ENCODE peak calls at places on chromosomes 16 and 17, in nine cellular contexts. One of them, this sample, is unnamed.

GRCh38 chr17:37361543-37361942 is 14.2 kb upstream of the C17orf78 start:
- DNase-seq in foreskin fibroblast: peak; percentile 8
- DNase-seq in OCI-LY7: no peak
- DNase-seq in retinal pigment epithelial cell: no peak
- DNase-seq in tibial artery: no peak
- DNase-seq in fibroblast of pulmonary artery: no peak
- DNase-seq in HL-60: no peak
- DNase-seq in mesothelial cell of epicardium: no peak
- DNase-seq in upper lobe of left lung: no peak
- DNase-seq in this sample: no peak

GRCh38 chr16:80852261-80852872 is 48.0 kb upstream of the CDYL2 start:
- DNase-seq in foreskin fibroblast: peak; percentile 46
- DNase-seq in OCI-LY7: peak; percentile 31
- DNase-seq in retinal pigment epithelial cell: no peak
- DNase-seq in tibial artery: no peak
- DNase-seq in fibroblast of pulmonary artery: peak; percentile 49
- DNase-seq in HL-60: peak; percentile 4
- DNase-seq in mesothelial cell of epicardium: no peak
- DNase-seq in upper lobe of left lung: no peak
- DNase-seq in this sample: peak; percentile 23

GRCh38 chr16:74896389-74897370 is 88.2 kb downstream of the WDR59 start:
- DNase-seq in foreskin fibroblast: peak; percentile 74
- DNase-seq in OCI-LY7: no peak
- DNase-seq in retinal pigment epithelial cell: peak; percentile 23
- DNase-seq in tibial artery: no peak
- DNase-seq in fibroblast of pulmonary artery: peak; percentile 42
- DNase-seq in HL-60: no peak
- DNase-seq in mesothelial cell of epicardium: no peak
- DNase-seq in upper lobe of left lung: no peak
- DNase-seq in this sample: no peak

GRCh38 chr16:80175011-80175410 is 365.8 kb upstream of the DYNLRB2 start:
- DNase-seq in foreskin fibroblast: no peak
- DNase-seq in OCI-LY7: no peak
- DNase-seq in retinal pigment epithelial cell: no peak
- DNase-seq in tibial artery: no peak
- DNase-seq in fibroblast of pulmonary artery: no peak
- DNase-seq in HL-60: no peak
- DNase-seq in mesothelial cell of epicardium: no peak
- DNase-seq in upper lobe of left lung: no peak
- DNase-seq in this sample: no peak

GRCh38 chr17:17079336-17079735 is 37.1 kb downstream of the MPRIP start:
- DNase-seq in foreskin fibroblast: no peak
- DNase-seq in OCI-LY7: no peak
- DNase-seq in retinal pigment epithelial cell: no peak
- DNase-seq in tibial artery: peak; percentile 43
- DNase-seq in fibroblast of pulmonary artery: no peak
- DNase-seq in HL-60: no peak
- DNase-seq in mesothelial cell of epicardium: no peak
- DNase-seq in upper lobe of left lung: no peak
- DNase-seq in this sample: no peak

GRCh38 chr16:11633113-11633512 is 35.1 kb upstream of the SNN start:
- DNase-seq in foreskin fibroblast: no peak
- DNase-seq in OCI-LY7: no peak
- DNase-seq in retinal pigment epithelial cell: no peak
- DNase-seq in tibial artery: no peak
- DNase-seq in fibroblast of pulmonary artery: no peak
- DNase-seq in HL-60: no peak
- DNase-seq in mesothelial cell of epicardium: no peak
- DNase-seq in upper lobe of left lung: no peak
- DNase-seq in this sample: no peak

GRCh38 chr16:3727806-3728381 is 10.6 kb upstream of the TRAP1 start:
- DNase-seq in foreskin fibroblast: no peak
- DNase-seq in OCI-LY7: no peak
- DNase-seq in retinal pigment epithelial cell: no peak
- DNase-seq in tibial artery: no peak
- DNase-seq in fibroblast of pulmonary artery: no peak
- DNase-seq in HL-60: no peak
- DNase-seq in mesothelial cell of epicardium: no peak
- DNase-seq in upper lobe of left lung: peak; percentile 75
- DNase-seq in this sample: no peak

GRCh38 chr17:55931448-55931847 is 180.6 kb downstream of the PCTP start:
- DNase-seq in foreskin fibroblast: no peak
- DNase-seq in OCI-LY7: no peak
- DNase-seq in retinal pigment epithelial cell: no peak
- DNase-seq in tibial artery: no peak
- DNase-seq in fibroblast of pulmonary artery: no peak
- DNase-seq in HL-60: peak; percentile 48
- DNase-seq in mesothelial cell of epicardium: no peak
- DNase-seq in upper lobe of left lung: no peak
- DNase-seq in this sample: no peak

GRCh38 chr17:9658593-9659211 is 13.4 kb downstream of the USP43 start:
- DNase-seq in foreskin fibroblast: peak; percentile 52
- DNase-seq in OCI-LY7: no peak
- DNase-seq in retinal pigment epithelial cell: no peak
- DNase-seq in tibial artery: no peak
- DNase-seq in fibroblast of pulmonary artery: no peak
- DNase-seq in HL-60: no peak
- DNase-seq in mesothelial cell of epicardium: no peak
- DNase-seq in upper lobe of left lung: no peak
- DNase-seq in this sample: no peak

GRCh38 chr17:37640016-37640415 is 3.2 kb downstream of the DDX52 start:
- DNase-seq in foreskin fibroblast: no peak
- DNase-seq in OCI-LY7: no peak
- DNase-seq in retinal pigment epithelial cell: no peak
- DNase-seq in tibial artery: no peak
- DNase-seq in fibroblast of pulmonary artery: no peak
- DNase-seq in HL-60: no peak
- DNase-seq in mesothelial cell of epicardium: no peak
- DNase-seq in upper lobe of left lung: no peak
- DNase-seq in this sample: no peak

GRCh38 chr16:30697264-30698138 is 1.5 kb upstream of the SRCAP start:
- DNase-seq in foreskin fibroblast: peak; percentile 17
- DNase-seq in OCI-LY7: peak; percentile 13
- DNase-seq in retinal pigment epithelial cell: peak; percentile 86
- DNase-seq in tibial artery: no peak
- DNase-seq in fibroblast of pulmonary artery: no peak
- DNase-seq in HL-60: no peak
- DNase-seq in mesothelial cell of epicardium: no peak
- DNase-seq in upper lobe of left lung: no peak
- DNase-seq in this sample: peak; percentile 94

GRCh38 chr17:14289162-14289561 is 11.7 kb upstream of the HS3ST3B1 start:
- DNase-seq in foreskin fibroblast: peak; percentile 12
- DNase-seq in OCI-LY7: no peak
- DNase-seq in retinal pigment epithelial cell: no peak
- DNase-seq in tibial artery: no peak
- DNase-seq in fibroblast of pulmonary artery: no peak
- DNase-seq in HL-60: no peak
- DNase-seq in mesothelial cell of epicardium: no peak
- DNase-seq in upper lobe of left lung: no peak
- DNase-seq in this sample: no peak

GRCh38 chr17:75380315-75380714 is 25.2 kb downstream of the GRB2 start:
- DNase-seq in foreskin fibroblast: no peak
- DNase-seq in OCI-LY7: no peak
- DNase-seq in retinal pigment epithelial cell: no peak
- DNase-seq in tibial artery: no peak
- DNase-seq in fibroblast of pulmonary artery: no peak
- DNase-seq in HL-60: no peak
- DNase-seq in mesothelial cell of epicardium: no peak
- DNase-seq in upper lobe of left lung: no peak
- DNase-seq in this sample: no peak

GRCh38 chr16:85252461-85252860 is 140.2 kb upstream of the CIBAR2 start:
- DNase-seq in foreskin fibroblast: no peak
- DNase-seq in OCI-LY7: peak; percentile 90
- DNase-seq in retinal pigment epithelial cell: no peak
- DNase-seq in tibial artery: no peak
- DNase-seq in fibroblast of pulmonary artery: no peak
- DNase-seq in HL-60: no peak
- DNase-seq in mesothelial cell of epicardium: no peak
- DNase-seq in upper lobe of left lung: no peak
- DNase-seq in this sample: peak; percentile 59

GRCh38 chr16:26701243-26701886 is 365.4 kb upstream of the C16orf82 start:
- DNase-seq in foreskin fibroblast: no peak
- DNase-seq in OCI-LY7: peak; percentile 84
- DNase-seq in retinal pigment epithelial cell: no peak
- DNase-seq in tibial artery: no peak
- DNase-seq in fibroblast of pulmonary artery: no peak
- DNase-seq in HL-60: no peak
- DNase-seq in mesothelial cell of epicardium: no peak
- DNase-seq in upper lobe of left lung: no peak
- DNase-seq in this sample: no peak

GRCh38 chr16:5446623-5447240 is 349.1 kb upstream of the EEF2KMT start:
- DNase-seq in foreskin fibroblast: no peak
- DNase-seq in OCI-LY7: no peak
- DNase-seq in retinal pigment epithelial cell: no peak
- DNase-seq in tibial artery: no peak
- DNase-seq in fibroblast of pulmonary artery: no peak
- DNase-seq in HL-60: no peak
- DNase-seq in mesothelial cell of epicardium: no peak
- DNase-seq in upper lobe of left lung: no peak
- DNase-seq in this sample: no peak

GRCh38 chr17:8147141-8147804 is 4.9 kb downstream of the PER1 start:
- DNase-seq in foreskin fibroblast: no peak
- DNase-seq in OCI-LY7: no peak
- DNase-seq in retinal pigment epithelial cell: no peak
- DNase-seq in tibial artery: no peak
- DNase-seq in fibroblast of pulmonary artery: no peak
- DNase-seq in HL-60: no peak
- DNase-seq in mesothelial cell of epicardium: no peak
- DNase-seq in upper lobe of left lung: peak; percentile 78
- DNase-seq in this sample: no peak

DNA sequence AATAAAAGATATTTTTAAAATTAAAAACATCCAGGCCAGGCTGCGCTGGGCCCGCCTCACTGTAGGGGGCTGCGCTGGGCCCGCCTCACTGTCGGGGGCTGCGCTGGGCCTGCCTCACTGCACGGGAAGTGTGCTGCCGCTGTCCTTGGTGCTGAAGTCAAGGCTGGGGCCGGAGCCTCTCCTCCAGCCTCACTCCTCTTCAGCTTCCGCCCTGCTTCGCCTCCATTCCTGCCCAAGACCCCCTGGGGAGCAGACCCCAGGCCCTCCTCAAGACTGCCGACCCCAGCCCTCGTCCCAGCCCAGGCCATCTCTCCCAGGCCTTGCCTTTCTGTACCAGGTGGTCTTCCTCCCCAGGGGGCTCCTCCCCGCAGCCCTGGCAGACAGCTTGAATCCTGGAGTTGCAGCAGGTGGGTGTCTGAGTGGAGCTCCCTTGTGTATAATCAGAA is 26.2 kb downstream of the ENDOV start:
- DNase-seq in foreskin fibroblast: peak; percentile 66
- DNase-seq in OCI-LY7: peak; percentile 65
- DNase-seq in retinal pigment epithelial cell: no peak
- DNase-seq in tibial artery: no peak
- DNase-seq in fibroblast of pulmonary artery: peak; percentile 56
- DNase-seq in HL-60: peak; percentile 24
- DNase-seq in mesothelial cell of epicardium: peak; percentile 83
- DNase-seq in upper lobe of left lung: peak; percentile 77
- DNase-seq in this sample: peak; percentile 84
- TF ChIP-seq CTCF in foreskin fibroblast: no peak
- TF ChIP-seq CTCF in OCI-LY7: no peak
- TF ChIP-seq CTCF in retinal pigment epithelial cell: no peak
- TF ChIP-seq CTCF in tibial artery: no peak
- TF ChIP-seq CTCF in fibroblast of pulmonary artery: no peak
- TF ChIP-seq CTCF in HL-60: no peak
- TF ChIP-seq CTCF in mesothelial cell of epicardium: no peak
- TF ChIP-seq CTCF in upper lobe of left lung: no peak
- TF ChIP-seq CTCF in this sample: no peak

GRCh38 chr16:76656951-76657498 is 379.8 kb downstream of the CNTNAP4 start:
- DNase-seq in foreskin fibroblast: no peak
- DNase-seq in OCI-LY7: no peak
- DNase-seq in retinal pigment epithelial cell: no peak
- DNase-seq in tibial artery: no peak
- DNase-seq in fibroblast of pulmonary artery: no peak
- DNase-seq in HL-60: no peak
- DNase-seq in mesothelial cell of epicardium: no peak
- DNase-seq in upper lobe of left lung: no peak
- DNase-seq in this sample: no peak

GRCh38 chr16:76650579-76650978 is 373.4 kb downstream of the CNTNAP4 start:
- DNase-seq in foreskin fibroblast: no peak
- DNase-seq in OCI-LY7: no peak
- DNase-seq in retinal pigment epithelial cell: no peak
- DNase-seq in tibial artery: no peak
- DNase-seq in fibroblast of pulmonary artery: no peak
- DNase-seq in HL-60: no peak
- DNase-seq in mesothelial cell of epicardium: no peak
- DNase-seq in upper lobe of left lung: no peak
- DNase-seq in this sample: no peak

GRCh38 chr16:76654421-76654820 is 377.2 kb downstream of the CNTNAP4 start:
- DNase-seq in foreskin fibroblast: no peak
- DNase-seq in OCI-LY7: no peak
- DNase-seq in retinal pigment epithelial cell: no peak
- DNase-seq in tibial artery: no peak
- DNase-seq in fibroblast of pulmonary artery: no peak
- DNase-seq in HL-60: no peak
- DNase-seq in mesothelial cell of epicardium: no peak
- DNase-seq in upper lobe of left lung: no peak
- DNase-seq in this sample: no peak

GRCh38 chr16:76653390-76654026 is 376.3 kb downstream of the CNTNAP4 start:
- DNase-seq in foreskin fibroblast: peak; percentile 4
- DNase-seq in OCI-LY7: peak; percentile 59
- DNase-seq in retinal pigment epithelial cell: peak; percentile 4
- DNase-seq in tibial artery: no peak
- DNase-seq in fibroblast of pulmonary artery: peak; percentile 70
- DNase-seq in HL-60: peak; percentile 38
- DNase-seq in mesothelial cell of epicardium: no peak
- DNase-seq in upper lobe of left lung: no peak
- DNase-seq in this sample: peak; percentile 31
- TF ChIP-seq CTCF in foreskin fibroblast: peak; percentile 27
- TF ChIP-seq CTCF in OCI-LY7: peak; percentile 83
- TF ChIP-seq CTCF in retinal pigment epithelial cell: peak; percentile 63
- TF ChIP-seq CTCF in tibial artery: no peak
- TF ChIP-seq CTCF in fibroblast of pulmonary artery: peak; percentile 74
- TF ChIP-seq CTCF in HL-60: peak; percentile 49
- TF ChIP-seq CTCF in mesothelial cell of epicardium: no peak
- TF ChIP-seq CTCF in upper lobe of left lung: peak; percentile 16
- TF ChIP-seq CTCF in this sample: peak; percentile 66

DNA sequence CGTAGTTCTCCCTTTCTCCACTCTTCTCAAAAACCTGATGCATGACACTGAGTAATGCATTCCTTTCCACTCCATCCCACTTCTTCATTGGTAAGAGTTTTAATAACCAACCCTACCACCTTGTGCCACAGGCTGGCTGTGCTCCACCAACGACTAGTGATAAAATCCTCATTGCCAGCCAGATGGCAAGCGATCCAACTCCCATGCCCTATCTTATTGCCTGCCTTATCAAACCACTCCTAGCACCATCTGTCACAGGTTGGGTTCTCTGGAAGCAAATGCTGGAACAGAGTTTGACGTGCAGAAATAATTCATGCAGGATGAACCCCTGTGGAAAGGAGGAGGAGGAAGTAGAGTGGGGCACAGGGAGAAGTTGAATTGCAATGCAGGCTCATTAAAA is 99.5 kb downstream of the CHD9NB start:
- DNase-seq in foreskin fibroblast: no peak
- DNase-seq in OCI-LY7: no peak
- DNase-seq in retinal pigment epithelial cell: no peak
- DNase-seq in tibial artery: no peak
- DNase-seq in fibroblast of pulmonary artery: no peak
- DNase-seq in HL-60: no peak
- DNase-seq in mesothelial cell of epicardium: no peak
- DNase-seq in upper lobe of left lung: no peak
- DNase-seq in this sample: no peak
- TF ChIP-seq CTCF in foreskin fibroblast: no peak
- TF ChIP-seq CTCF in OCI-LY7: no peak
- TF ChIP-seq CTCF in retinal pigment epithelial cell: no peak
- TF ChIP-seq CTCF in tibial artery: no peak
- TF ChIP-seq CTCF in fibroblast of pulmonary artery: no peak
- TF ChIP-seq CTCF in HL-60: no peak
- TF ChIP-seq CTCF in mesothelial cell of epicardium: no peak
- TF ChIP-seq CTCF in upper lobe of left lung: no peak
- TF ChIP-seq CTCF in this sample: no peak

GRCh38 chr17:82098169-82098938 is at the start of gene FASN:
- DNase-seq in foreskin fibroblast: peak; percentile 99
- DNase-seq in OCI-LY7: peak; percentile 100
- DNase-seq in retinal pigment epithelial cell: peak; percentile 75
- DNase-seq in tibial artery: peak; percentile 97
- DNase-seq in fibroblast of pulmonary artery: peak; percentile 96
- DNase-seq in HL-60: peak; percentile 93
- DNase-seq in mesothelial cell of epicardium: peak; percentile 95
- DNase-seq in upper lobe of left lung: peak; percentile 99
- DNase-seq in this sample: peak; percentile 100
- TF ChIP-seq CTCF in foreskin fibroblast: peak; percentile 11
- TF ChIP-seq CTCF in OCI-LY7: peak; percentile 70
- TF ChIP-seq CTCF in retinal pigment epithelial cell: peak; percentile 42
- TF ChIP-seq CTCF in tibial artery: peak; percentile 40
- TF ChIP-seq CTCF in fibroblast of pulmonary artery: peak; percentile 29
- TF ChIP-seq CTCF in HL-60: peak; percentile 10
- TF ChIP-seq CTCF in mesothelial cell of epicardium: no peak
- TF ChIP-seq CTCF in upper lobe of left lung: peak; percentile 73
- TF ChIP-seq CTCF in this sample: peak; percentile 65

This sample was measured in GM13977.